ENCODE peak calls at places on chromosomes 12 and 14, in four cellular contexts. One of them, this sample, is unnamed.

GRCh38 chr14:104794099-104794498 is 1.4 kb downstream of the AKT1 start:
- DNase-seq in IMR-90: peak; percentile 66
- DNase-seq in GM12878: no peak
- DNase-seq in K562: peak; percentile 70
- DNase-seq in this sample: peak; percentile 57

GRCh38 chr14:50002926-50003212 is 110.0 kb downstream of the ARF6 start:
- DNase-seq in IMR-90: no peak
- DNase-seq in GM12878: no peak
- DNase-seq in K562: no peak
- DNase-seq in this sample: no peak

GRCh38 chr14:90023176-90023896 is 38.5 kb upstream of the KCNK13 start:
- DNase-seq in GM12878: no peak
- DNase-seq in K562: no peak
- DNase-seq in IMR-90: peak; percentile 31
- DNase-seq in this sample: no peak

GRCh38 chr12:126481688-126482087 is 1416.5 kb downstream of the AACS start:
- DNase-seq in GM12878: no peak
- DNase-seq in IMR-90: no peak
- DNase-seq in K562: no peak
- DNase-seq in this sample: no peak

GRCh38 chr14:28294834-28295440 is 471.6 kb upstream of the FOXG1 start:
- DNase-seq in IMR-90: no peak
- DNase-seq in K562: no peak
- DNase-seq in GM12878: no peak
- DNase-seq in this sample: peak; percentile 33

GRCh38 chr14:55281316-55281839 is 10.2 kb downstream of the FBXO34 start:
- DNase-seq in IMR-90: no peak
- DNase-seq in K562: no peak
- DNase-seq in GM12878: no peak
- DNase-seq in this sample: no peak

GRCh38 chr14:81536125-81536771 is 2.6 kb upstream of the SEL1L start:
- DNase-seq in IMR-90: no peak
- DNase-seq in GM12878: no peak
- DNase-seq in K562: no peak
- DNase-seq in this sample: no peak

GRCh38 chr12:45200497-45201043 is 15.3 kb upstream of the ANO6 start:
- DNase-seq in K562: no peak
- DNase-seq in IMR-90: peak; percentile 36
- DNase-seq in GM12878: no peak
- DNase-seq in this sample: no peak

GRCh38 chr14:59308706-59309105 is 120.2 kb downstream of the DAAM1 start:
- DNase-seq in GM12878: no peak
- DNase-seq in K562: no peak
- DNase-seq in IMR-90: no peak
- DNase-seq in this sample: no peak

GRCh38 chr12:119786539-119786938 is 90.6 kb downstream of the CIT start:
- DNase-seq in GM12878: no peak
- DNase-seq in K562: no peak
- DNase-seq in IMR-90: no peak
- DNase-seq in this sample: no peak

GRCh38 chr12:108712164-108712924 is 19.0 kb downstream of the CORO1C start:
- DNase-seq in IMR-90: no peak
- DNase-seq in GM12878: no peak
- DNase-seq in K562: no peak
- DNase-seq in this sample: no peak

GRCh38 chr12:123390415-123391093 is 6.6 kb downstream of the KMT5A start:
- DNase-seq in K562: no peak
- DNase-seq in GM12878: no peak
- DNase-seq in IMR-90: no peak
- DNase-seq in this sample: peak; percentile 64

GRCh38 chr12:47752552-47752951 is 6.1 kb downstream of the RAPGEF3 start:
- DNase-seq in GM12878: no peak
- DNase-seq in K562: no peak
- DNase-seq in IMR-90: peak; percentile 57
- DNase-seq in this sample: no peak
- H3K4me3 ChIP-seq in GM12878: no peak overlapping the region
- H3K4me3 ChIP-seq in K562: no peak overlapping the region
- H3K4me3 ChIP-seq in IMR-90: no peak overlapping the region
- H3K4me3 ChIP-seq in this sample: no peak overlapping the region

GRCh38 chr12:131471271-131471905 is 239.5 kb upstream of the SFSWAP start:
- DNase-seq in K562: no peak
- DNase-seq in GM12878: no peak
- DNase-seq in IMR-90: no peak
- DNase-seq in this sample: no peak
- TF ChIP-seq FOS in K562: no peak
- TF ChIP-seq FOS in GM12878: no peak
- TF ChIP-seq FOS in IMR-90: no peak
- TF ChIP-seq FOS in this sample: no peak

GRCh38 chr14:35333347-35333730 is 41.2 kb downstream of the PSMA6 start:
- DNase-seq in K562: no peak
- DNase-seq in IMR-90: no peak
- DNase-seq in GM12878: no peak
- DNase-seq in this sample: no peak
- H3K4me3 ChIP-seq in K562: no peak overlapping the region
- H3K4me3 ChIP-seq in IMR-90: no peak overlapping the region
- H3K4me3 ChIP-seq in GM12878: no peak overlapping the region
- H3K4me3 ChIP-seq in this sample: no peak overlapping the region

DNA sequence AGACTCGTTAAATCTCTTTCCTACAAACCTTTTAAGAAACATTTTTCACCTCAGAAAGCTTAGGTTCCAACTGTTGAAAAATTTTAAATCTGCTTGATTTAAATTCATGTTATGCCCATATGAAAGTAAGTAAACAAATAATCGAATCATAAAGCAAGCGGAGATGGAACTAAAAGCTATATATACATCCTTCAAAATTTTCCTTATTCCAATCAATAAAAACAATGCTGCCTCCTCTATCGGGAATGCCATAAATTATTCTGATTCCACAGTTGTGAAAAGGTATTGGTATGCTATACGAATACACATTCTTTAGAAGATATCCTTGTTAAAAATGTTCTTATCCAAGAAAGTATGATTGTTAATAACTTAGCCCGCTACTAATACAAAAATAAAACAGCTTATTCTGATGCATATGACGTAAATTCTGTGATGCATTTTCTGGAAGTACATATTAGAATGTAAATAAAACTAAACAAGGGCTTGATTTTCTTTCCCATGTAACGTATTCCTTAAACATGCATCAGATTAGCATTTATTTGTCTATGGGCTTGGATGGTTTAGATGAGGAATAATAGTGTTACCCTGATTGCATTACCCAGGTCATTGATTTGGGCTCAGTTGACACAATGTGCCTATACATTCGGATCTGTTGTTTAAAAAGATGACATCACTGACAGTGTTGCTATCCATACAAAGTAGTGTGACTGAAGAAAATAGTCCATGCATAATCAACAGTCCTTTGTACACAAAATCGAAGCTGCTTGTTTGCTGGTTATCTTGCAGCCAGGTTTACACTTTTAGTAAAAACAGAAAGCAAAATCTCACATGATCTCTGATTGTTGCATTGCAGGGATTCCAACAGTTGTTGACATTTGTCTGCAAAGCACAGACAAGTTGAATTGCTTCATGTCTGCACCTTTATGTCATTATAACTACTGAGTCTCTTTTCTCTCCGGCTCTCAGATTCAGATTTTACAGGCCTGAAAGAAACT is 656 bp upstream of the DTD2 start:
- DNase-seq in GM12878: no peak
- DNase-seq in IMR-90: no peak
- DNase-seq in K562: no peak
- DNase-seq in this sample: no peak
- TF ChIP-seq FOS in GM12878: no peak
- TF ChIP-seq FOS in IMR-90: no peak
- TF ChIP-seq FOS in K562: no peak
- TF ChIP-seq FOS in this sample: no peak

GRCh38 chr12:98980508-98980907 is 335.4 kb downstream of the APAF1 start:
- DNase-seq in GM12878: no peak
- DNase-seq in K562: no peak
- DNase-seq in IMR-90: no peak
- DNase-seq in this sample: no peak

GRCh38 chr12:98983647-98984046 is 338.6 kb downstream of the APAF1 start:
- DNase-seq in IMR-90: no peak
- DNase-seq in GM12878: no peak
- DNase-seq in K562: no peak
- DNase-seq in this sample: no peak

GRCh38 chr12:98990648-98991047 is 345.6 kb downstream of the APAF1 start:
- DNase-seq in IMR-90: no peak
- DNase-seq in GM12878: no peak
- DNase-seq in K562: no peak
- DNase-seq in this sample: no peak

DNA sequence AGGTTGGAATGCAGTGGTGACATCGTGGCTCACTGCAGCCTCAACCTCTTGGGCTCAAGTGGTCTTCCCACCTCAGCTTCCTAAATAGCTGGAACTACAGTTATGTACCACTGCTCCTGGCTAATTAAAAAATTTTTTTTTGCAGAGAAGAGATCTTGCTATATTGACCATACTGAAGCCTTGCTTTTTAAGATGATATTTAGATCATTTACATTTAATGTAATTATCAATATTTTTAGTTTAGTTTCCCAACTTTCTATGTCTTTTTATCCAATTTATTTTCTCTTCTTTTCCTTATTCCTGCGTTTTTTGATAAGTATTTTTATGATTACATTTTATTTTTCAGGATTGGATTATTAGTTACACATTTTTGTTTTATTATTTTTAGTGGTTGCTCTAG is 340.1 kb downstream of the APAF1 start:
- DNase-seq in GM12878: no peak
- DNase-seq in IMR-90: no peak
- DNase-seq in K562: no peak
- DNase-seq in this sample: no peak
- H3K4me3 ChIP-seq in GM12878: no peak overlapping the region
- H3K4me3 ChIP-seq in IMR-90: no peak overlapping the region
- H3K4me3 ChIP-seq in K562: no peak overlapping the region
- H3K4me3 ChIP-seq in this sample: no peak overlapping the region

GRCh38 chr12:110316861-110317260 is 35.8 kb downstream of the ATP2A2 start:
- DNase-seq in GM12878: no peak
- DNase-seq in IMR-90: peak; percentile 91
- DNase-seq in K562: no peak
- DNase-seq in this sample: no peak

GRCh38 chr12:110310754-110311153 is 29.7 kb downstream of the ATP2A2 start:
- DNase-seq in GM12878: no peak
- DNase-seq in K562: no peak
- DNase-seq in IMR-90: no peak
- DNase-seq in this sample: no peak

GRCh38 chr12:110311903-110312302 is 30.9 kb downstream of the ATP2A2 start:
- DNase-seq in K562: no peak
- DNase-seq in GM12878: no peak
- DNase-seq in IMR-90: no peak
- DNase-seq in this sample: no peak

GRCh38 chr12:110312581-110313360 is 31.7 kb downstream of the ATP2A2 start:
- DNase-seq in IMR-90: peak; percentile 72
- DNase-seq in GM12878: no peak
- DNase-seq in K562: no peak
- DNase-seq in this sample: peak; percentile 72

GRCh38 chr12:110314308-110314707 is 33.3 kb downstream of the ATP2A2 start:
- DNase-seq in GM12878: peak; percentile 40
- DNase-seq in IMR-90: peak; percentile 92
- DNase-seq in K562: no peak
- DNase-seq in this sample: peak; percentile 30
- TF ChIP-seq FOS in GM12878: no peak
- TF ChIP-seq FOS in IMR-90: peak; percentile 59
- TF ChIP-seq FOS in K562: no peak
- TF ChIP-seq FOS in this sample: no peak

DNA sequence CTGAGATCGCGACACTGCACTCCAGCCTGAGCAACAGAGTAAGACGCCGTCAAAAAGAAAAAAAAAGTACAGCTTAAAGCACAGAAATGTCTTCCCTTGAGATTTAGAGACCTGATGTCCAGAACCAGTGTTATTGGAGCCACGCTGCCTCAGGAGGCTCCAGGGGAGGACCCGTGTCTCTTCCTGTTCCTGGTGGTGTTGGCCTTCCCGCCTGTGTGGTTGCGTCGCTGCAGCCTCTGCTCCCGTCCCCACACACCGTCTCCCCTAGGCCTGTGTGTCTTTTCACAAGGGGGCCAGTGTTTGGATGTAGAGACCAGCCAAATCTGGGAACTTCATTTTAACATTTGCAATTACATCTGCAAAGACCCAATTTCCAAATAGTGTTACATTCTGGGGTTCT is 8.6 kb upstream of the FBRSL1 start:
- DNase-seq in GM12878: no peak
- DNase-seq in K562: no peak
- DNase-seq in IMR-90: no peak
- DNase-seq in this sample: no peak
- H3K4me3 ChIP-seq in GM12878: no peak overlapping the region
- H3K4me3 ChIP-seq in K562: no peak overlapping the region
- H3K4me3 ChIP-seq in IMR-90: no peak overlapping the region
- H3K4me3 ChIP-seq in this sample: no peak overlapping the region

This sample was measured in endothelial cell of umbilical vein.